ENCODE peak calls at places on chromosomes 3 and 15, in six cellular contexts. One of them, this sample, is unnamed.
A peak's percentile ranks its signal among the peaks of the same experiment; 100 is the strongest.

GRCh38 chr3:86830566-86830965 is 160.4 kb downstream of the VGLL3 start:
- DNase-seq in RCC 7860: no peak
- DNase-seq in GM04504: no peak
- DNase-seq in left ventricle myocardium inferior: no peak
- DNase-seq in kidney epithelial cell: no peak
- DNase-seq in HFFc6: peak; percentile 18
- DNase-seq in this sample: no peak

GRCh38 chr3:55341502-55342031 is 145.5 kb downstream of the WNT5A start:
- DNase-seq in GM04504: no peak
- DNase-seq in HFFc6: peak; percentile 55
- DNase-seq in kidney epithelial cell: no peak
- DNase-seq in RCC 7860: no peak
- DNase-seq in left ventricle myocardium inferior: no peak
- DNase-seq in this sample: no peak

GRCh38 chr15:69414702-69415161 is 583 bp downstream of the KIF23 start:
- DNase-seq in RCC 7860: peak; percentile 77
- DNase-seq in GM04504: peak; percentile 74
- DNase-seq in HFFc6: peak; percentile 88
- DNase-seq in kidney epithelial cell: peak; percentile 69
- DNase-seq in left ventricle myocardium inferior: no peak
- DNase-seq in this sample: peak; percentile 77

GRCh38 chr3:156516951-156517350 is 38.0 kb downstream of the SSR3 start:
- DNase-seq in GM04504: no peak
- DNase-seq in kidney epithelial cell: no peak
- DNase-seq in left ventricle myocardium inferior: no peak
- DNase-seq in HFFc6: no peak
- DNase-seq in RCC 7860: no peak
- DNase-seq in this sample: no peak

GRCh38 chr3:78258798-78259197 is 1218.9 kb downstream of the ROBO2 start:
- DNase-seq in RCC 7860: peak; percentile 13
- DNase-seq in left ventricle myocardium inferior: no peak
- DNase-seq in GM04504: peak; percentile 66
- DNase-seq in kidney epithelial cell: no peak
- DNase-seq in HFFc6: peak; percentile 87
- DNase-seq in this sample: peak; percentile 64

GRCh38 chr3:64798316-64798715 is 110.5 kb upstream of the ADAMTS9 start:
- DNase-seq in HFFc6: no peak
- DNase-seq in kidney epithelial cell: no peak
- DNase-seq in GM04504: no peak
- DNase-seq in RCC 7860: no peak
- DNase-seq in left ventricle myocardium inferior: peak; percentile 22
- DNase-seq in this sample: no peak

GRCh38 chr3:126061301-126062032 is 22.5 kb downstream of the SLC41A3 start:
- DNase-seq in kidney epithelial cell: no peak
- DNase-seq in GM04504: no peak
- DNase-seq in left ventricle myocardium inferior: no peak
- DNase-seq in HFFc6: no peak
- DNase-seq in RCC 7860: no peak
- DNase-seq in this sample: no peak

GRCh38 chr3:134419214-134419965 is 45.1 kb upstream of the AMOTL2 start:
- DNase-seq in left ventricle myocardium inferior: no peak
- DNase-seq in kidney epithelial cell: no peak
- DNase-seq in RCC 7860: no peak
- DNase-seq in HFFc6: no peak
- DNase-seq in GM04504: no peak
- DNase-seq in this sample: no peak

GRCh38 chr15:51619331-51620033 is 3.1 kb downstream of the DMXL2 start:
- DNase-seq in HFFc6: no peak
- DNase-seq in kidney epithelial cell: no peak
- DNase-seq in left ventricle myocardium inferior: no peak
- DNase-seq in GM04504: no peak
- DNase-seq in RCC 7860: no peak
- DNase-seq in this sample: no peak

GRCh38 chr3:14803981-14804834 is 14.6 kb upstream of the FGD5 start:
- DNase-seq in left ventricle myocardium inferior: peak; percentile 44
- DNase-seq in RCC 7860: no peak
- DNase-seq in HFFc6: no peak
- DNase-seq in kidney epithelial cell: no peak
- DNase-seq in GM04504: no peak
- DNase-seq in this sample: no peak

GRCh38 chr15:35774653-35775052 is 228.7 kb upstream of the DPH6 start:
- DNase-seq in left ventricle myocardium inferior: no peak
- DNase-seq in GM04504: no peak
- DNase-seq in HFFc6: no peak
- DNase-seq in RCC 7860: no peak
- DNase-seq in kidney epithelial cell: no peak
- DNase-seq in this sample: no peak

GRCh38 chr3:2452249-2452648 is 353.6 kb downstream of the CNTN4 start:
- DNase-seq in kidney epithelial cell: no peak
- DNase-seq in RCC 7860: no peak
- DNase-seq in GM04504: no peak
- DNase-seq in left ventricle myocardium inferior: no peak
- DNase-seq in HFFc6: no peak
- DNase-seq in this sample: no peak

GRCh38 chr3:172184106-172184822 is 144.9 kb downstream of the FNDC3B start:
- DNase-seq in left ventricle myocardium inferior: no peak
- DNase-seq in GM04504: no peak
- DNase-seq in kidney epithelial cell: no peak
- DNase-seq in HFFc6: no peak
- DNase-seq in RCC 7860: no peak
- DNase-seq in this sample: no peak

GRCh38 chr3:33858131-33858530 is 59.7 kb downstream of the PDCD6IP start:
- DNase-seq in kidney epithelial cell: no peak
- DNase-seq in HFFc6: peak; percentile 40
- DNase-seq in RCC 7860: no peak
- DNase-seq in left ventricle myocardium inferior: no peak
- DNase-seq in GM04504: peak; percentile 18
- DNase-seq in this sample: no peak

GRCh38 chr15:65115542-65115941 is 542 bp upstream of the UBAP1L start:
- DNase-seq in HFFc6: no peak
- DNase-seq in kidney epithelial cell: no peak
- DNase-seq in left ventricle myocardium inferior: no peak
- DNase-seq in GM04504: no peak
- DNase-seq in RCC 7860: no peak
- DNase-seq in this sample: no peak

GRCh38 chr15:52071570-52071969 is 41.0 kb downstream of the BCL2L10 start:
- DNase-seq in HFFc6: no peak
- DNase-seq in kidney epithelial cell: no peak
- DNase-seq in left ventricle myocardium inferior: no peak
- DNase-seq in GM04504: no peak
- DNase-seq in RCC 7860: no peak
- DNase-seq in this sample: no peak

GRCh38 chr3:130850044-130850797 is 43.7 kb upstream of the ATP2C1 start:
- DNase-seq in GM04504: no peak
- DNase-seq in left ventricle myocardium inferior: no peak
- DNase-seq in RCC 7860: peak; percentile 76
- DNase-seq in kidney epithelial cell: peak; percentile 44
- DNase-seq in HFFc6: no peak
- DNase-seq in this sample: peak; percentile 18

GRCh38 chr15:80480909-80481308 is 76.7 kb downstream of the ARNT2 start:
- DNase-seq in RCC 7860: peak; percentile 93
- DNase-seq in GM04504: peak; percentile 90
- DNase-seq in kidney epithelial cell: peak; percentile 62
- DNase-seq in HFFc6: peak; percentile 93
- DNase-seq in left ventricle myocardium inferior: peak; percentile 48
- DNase-seq in this sample: peak; percentile 72

GRCh38 chr3:102206506-102207145 is 228.2 kb upstream of the ZPLD1 start:
- DNase-seq in RCC 7860: no peak
- DNase-seq in kidney epithelial cell: no peak
- DNase-seq in left ventricle myocardium inferior: peak; percentile 75
- DNase-seq in HFFc6: peak; percentile 87
- DNase-seq in GM04504: peak; percentile 83
- DNase-seq in this sample: peak; percentile 70

GRCh38 chr3:149820183-149820582 is 7.2 kb downstream of the RNF13 start:
- DNase-seq in RCC 7860: no peak
- DNase-seq in left ventricle myocardium inferior: no peak
- DNase-seq in GM04504: no peak
- DNase-seq in kidney epithelial cell: no peak
- DNase-seq in HFFc6: peak; percentile 9
- DNase-seq in this sample: no peak

GRCh38 chr15:35557544-35557943 is 11.6 kb upstream of the DPH6 start:
- DNase-seq in left ventricle myocardium inferior: no peak
- DNase-seq in RCC 7860: peak; percentile 45
- DNase-seq in kidney epithelial cell: peak; percentile 48
- DNase-seq in GM04504: peak; percentile 70
- DNase-seq in HFFc6: peak; percentile 95
- DNase-seq in this sample: peak; percentile 77

GRCh38 chr3:161272524-161272923 is 51.4 kb downstream of the NMD3 start:
- DNase-seq in GM04504: no peak
- DNase-seq in left ventricle myocardium inferior: no peak
- DNase-seq in HFFc6: no peak
- DNase-seq in RCC 7860: no peak
- DNase-seq in kidney epithelial cell: no peak
- DNase-seq in this sample: no peak

GRCh38 chr15:45320581-45320980 is 57.8 kb downstream of the GATM start:
- DNase-seq in GM04504: no peak
- DNase-seq in RCC 7860: no peak
- DNase-seq in kidney epithelial cell: no peak
- DNase-seq in left ventricle myocardium inferior: no peak
- DNase-seq in HFFc6: no peak
- DNase-seq in this sample: no peak

GRCh38 chr15:20356444-20357138 is 185.0 kb downstream of the GOLGA6L6 start:
- DNase-seq in kidney epithelial cell: no peak
- DNase-seq in RCC 7860: peak; percentile 46
- DNase-seq in GM04504: no peak
- DNase-seq in HFFc6: no peak
- DNase-seq in left ventricle myocardium inferior: peak; percentile 54
- DNase-seq in this sample: no peak

GRCh38 chr3:10948326-10948725 is 44.2 kb upstream of the SLC6A1 start:
- DNase-seq in kidney epithelial cell: no peak
- DNase-seq in GM04504: no peak
- DNase-seq in HFFc6: no peak
- DNase-seq in RCC 7860: no peak
- DNase-seq in left ventricle myocardium inferior: no peak
- DNase-seq in this sample: no peak

GRCh38 chr3:22634450-22634849 is 568.7 kb upstream of the UBE2E2 start:
- DNase-seq in kidney epithelial cell: no peak
- DNase-seq in RCC 7860: no peak
- DNase-seq in HFFc6: no peak
- DNase-seq in left ventricle myocardium inferior: no peak
- DNase-seq in GM04504: no peak
- DNase-seq in this sample: no peak

GRCh38 chr15:78108300-78109084 is 16.1 kb downstream of the SH2D7 start:
- DNase-seq in GM04504: peak; percentile 66
- DNase-seq in kidney epithelial cell: peak; percentile 47
- DNase-seq in HFFc6: peak; percentile 83
- DNase-seq in RCC 7860: peak; percentile 60
- DNase-seq in left ventricle myocardium inferior: peak; percentile 81
- DNase-seq in this sample: peak; percentile 77

GRCh38 chr3:45164056-45164455 is 17.9 kb upstream of the CDCP1 start:
- DNase-seq in HFFc6: no peak
- DNase-seq in kidney epithelial cell: no peak
- DNase-seq in GM04504: no peak
- DNase-seq in RCC 7860: no peak
- DNase-seq in left ventricle myocardium inferior: no peak
- DNase-seq in this sample: no peak

GRCh38 chr15:57654136-57654845 is 52.2 kb upstream of the POLR2M start:
- DNase-seq in GM04504: peak; percentile 60
- DNase-seq in RCC 7860: no peak
- DNase-seq in HFFc6: peak; percentile 31
- DNase-seq in kidney epithelial cell: peak; percentile 68
- DNase-seq in left ventricle myocardium inferior: no peak
- DNase-seq in this sample: peak; percentile 43

GRCh38 chr3:16305121-16305541 is 40.1 kb downstream of the OXNAD1 start:
- DNase-seq in RCC 7860: no peak
- DNase-seq in left ventricle myocardium inferior: no peak
- DNase-seq in kidney epithelial cell: no peak
- DNase-seq in HFFc6: no peak
- DNase-seq in GM04504: no peak
- DNase-seq in this sample: no peak

GRCh38 chr3:43181202-43181910 is 75.5 kb upstream of the POMGNT2 start:
- DNase-seq in HFFc6: no peak
- DNase-seq in kidney epithelial cell: no peak
- DNase-seq in left ventricle myocardium inferior: no peak
- DNase-seq in GM04504: no peak
- DNase-seq in RCC 7860: no peak
- DNase-seq in this sample: no peak

GRCh38 chr3:78905700-78906099 is 862.1 kb downstream of the ROBO1 start:
- DNase-seq in HFFc6: no peak
- DNase-seq in RCC 7860: no peak
- DNase-seq in left ventricle myocardium inferior: no peak
- DNase-seq in GM04504: no peak
- DNase-seq in kidney epithelial cell: no peak
- DNase-seq in this sample: no peak

GRCh38 chr15:77644543-77645247 is 12.0 kb upstream of the LINGO1 start:
- DNase-seq in left ventricle myocardium inferior: no peak
- DNase-seq in RCC 7860: no peak
- DNase-seq in HFFc6: no peak
- DNase-seq in kidney epithelial cell: no peak
- DNase-seq in GM04504: no peak
- DNase-seq in this sample: no peak

GRCh38 chr3:57530071-57530608 is 14.0 kb downstream of the DNAH12 start:
- DNase-seq in RCC 7860: no peak
- DNase-seq in HFFc6: no peak
- DNase-seq in kidney epithelial cell: no peak
- DNase-seq in GM04504: no peak
- DNase-seq in left ventricle myocardium inferior: no peak
- DNase-seq in this sample: no peak

This sample was measured in fibroblast of the conjunctiva.